ENCODE peak calls at places on chromosome 21, in eight cellular contexts. One of them, this sample, is unnamed.
A peak's percentile ranks its signal among the peaks of the same experiment; 100 is the strongest.

GRCh38 chr21:38358666-38359065 is 101.9 kb downstream of the KCNJ15 start:
- DNase-seq in T-helper 2 cell: no peak
- DNase-seq in GM10248: no peak
- DNase-seq in PC-3: no peak
- DNase-seq in uterus: no peak
- DNase-seq in GM12891: no peak
- DNase-seq in HCEC 1CT: no peak
- DNase-seq in GM13977: no peak
- DNase-seq in this sample: no peak

GRCh38 chr21:37623689-37624088 is 257.1 kb downstream of the DYRK1A start:
- DNase-seq in uterus: no peak
- DNase-seq in GM12891: no peak
- DNase-seq in PC-3: no peak
- DNase-seq in T-helper 2 cell: no peak
- DNase-seq in HCEC 1CT: no peak
- DNase-seq in GM10248: no peak
- DNase-seq in GM13977: peak; percentile 34
- DNase-seq in this sample: no peak

GRCh38 chr21:45466330-45467220 is 61.6 kb downstream of the COL18A1 start:
- DNase-seq in GM12891: no peak
- DNase-seq in T-helper 2 cell: no peak
- DNase-seq in uterus: no peak
- DNase-seq in GM10248: no peak
- DNase-seq in HCEC 1CT: no peak
- DNase-seq in GM13977: no peak
- DNase-seq in PC-3: no peak
- DNase-seq in this sample: no peak

GRCh38 chr21:21997390-21998333 is 999.5 kb downstream of the NCAM2 start:
- DNase-seq in GM10248: no peak
- DNase-seq in PC-3: no peak
- DNase-seq in GM13977: no peak
- DNase-seq in GM12891: no peak
- DNase-seq in T-helper 2 cell: no peak
- DNase-seq in uterus: no peak
- DNase-seq in HCEC 1CT: no peak
- DNase-seq in this sample: no peak

GRCh38 chr21:46089285-46089684 is 8.6 kb upstream of the COL6A2 start:
- DNase-seq in HCEC 1CT: no peak
- DNase-seq in uterus: no peak
- DNase-seq in GM10248: no peak
- DNase-seq in T-helper 2 cell: no peak
- DNase-seq in GM13977: no peak
- DNase-seq in PC-3: no peak
- DNase-seq in GM12891: no peak
- DNase-seq in this sample: no peak

GRCh38 chr21:15515908-15516307 is 213.9 kb upstream of the USP25 start:
- DNase-seq in T-helper 2 cell: no peak
- DNase-seq in GM13977: no peak
- DNase-seq in GM12891: no peak
- DNase-seq in uterus: no peak
- DNase-seq in HCEC 1CT: no peak
- DNase-seq in PC-3: no peak
- DNase-seq in GM10248: no peak
- DNase-seq in this sample: no peak

GRCh38 chr21:43211085-43212071 is 42.6 kb downstream of the CRYAA start:
- DNase-seq in uterus: no peak
- DNase-seq in PC-3: no peak
- DNase-seq in GM13977: no peak
- DNase-seq in HCEC 1CT: no peak
- DNase-seq in GM12891: no peak
- DNase-seq in GM10248: no peak
- DNase-seq in T-helper 2 cell: no peak
- DNase-seq in this sample: no peak

GRCh38 chr21:46154155-46154954 is 1.0 kb downstream of the FTCD start:
- DNase-seq in PC-3: no peak
- DNase-seq in GM12891: no peak
- DNase-seq in GM13977: no peak
- DNase-seq in GM10248: no peak
- DNase-seq in uterus: peak; percentile 15
- DNase-seq in HCEC 1CT: no peak
- DNase-seq in T-helper 2 cell: no peak
- DNase-seq in this sample: no peak

GRCh38 chr21:17925900-17926299 is 106.7 kb upstream of the C21orf91 start:
- DNase-seq in GM12891: no peak
- DNase-seq in GM10248: no peak
- DNase-seq in PC-3: peak; percentile 50
- DNase-seq in T-helper 2 cell: no peak
- DNase-seq in uterus: no peak
- DNase-seq in HCEC 1CT: peak; percentile 12
- DNase-seq in GM13977: no peak
- DNase-seq in this sample: no peak

GRCh38 chr21:42779431-42779861 is 99.9 kb downstream of the WDR4 start:
- DNase-seq in GM13977: no peak
- DNase-seq in uterus: no peak
- DNase-seq in PC-3: no peak
- DNase-seq in GM10248: no peak
- DNase-seq in T-helper 2 cell: no peak
- DNase-seq in HCEC 1CT: no peak
- DNase-seq in GM12891: no peak
- DNase-seq in this sample: no peak

GRCh38 chr21:36889401-36889800 is 77.1 kb downstream of the HLCS start:
- DNase-seq in GM13977: no peak
- DNase-seq in GM10248: no peak
- DNase-seq in PC-3: no peak
- DNase-seq in GM12891: no peak
- DNase-seq in T-helper 2 cell: no peak
- DNase-seq in uterus: no peak
- DNase-seq in HCEC 1CT: no peak
- DNase-seq in this sample: no peak

GRCh38 chr21:38985423-38986378 is 180.0 kb downstream of the ETS2 start:
- DNase-seq in GM13977: peak; percentile 55
- DNase-seq in GM12891: peak; percentile 35
- DNase-seq in GM10248: peak; percentile 45
- DNase-seq in PC-3: no peak
- DNase-seq in uterus: peak; percentile 73
- DNase-seq in HCEC 1CT: peak; percentile 94
- DNase-seq in T-helper 2 cell: peak; percentile 3
- DNase-seq in this sample: no peak